ENCODE peak calls at places on chromosomes 16 and 17, in six cellular contexts. C is fibroblast of mammary gland; H is astrocyte of the cerebellum; W is CD4-positive, alpha-beta T cell; X is fibroblast of lung; F is B cell. M is an unnamed sample.

GRCh38 chr17:49932131-49932723 is 36.8 kb upstream of the DLX4 start:
- DNase-seq in C (no peak), H (no peak), W (no peak), X (no peak), F (no peak), M (no peak)

GRCh38 chr16:2040450-2041105 is 7.1 kb downstream of the NTHL1 start:
- DNase-seq in C (no peak), H (no peak), W (no peak), X (no peak), F (no peak), M (no peak)

GRCh38 chr16:85567101-85567866 is 45.8 kb upstream of the GSE1 start:
- DNase-seq in C (no peak), H (no peak), W (no peak), X (no peak), F (no peak), M (no peak)

GRCh38 chr17:15321556-15322250 is 19.7 kb downstream of the TEKT3 start:
- DNase-seq in C (peak; percentile 72), H (no peak), W (no peak), X (peak; percentile 66), F (no peak), M (no peak)

GRCh38 chr16:57637965-57638364 is 9.5 kb downstream of the ADGRG1 start:
- DNase-seq in C (no peak), H (no peak), W (no peak), X (no peak), F (no peak), M (no peak)

GRCh38 chr17:32777436-32777835 is 99.5 kb downstream of the MYO1D start:
- DNase-seq in C (peak; percentile 43), H (no peak), W (no peak), X (peak; percentile 5), F (no peak), M (no peak)

GRCh38 chr16:20675488-20676267 is 21.8 kb downstream of the ACSM1 start:
- DNase-seq in C (peak; percentile 0), H (no peak), W (peak; percentile 2), X (no peak), F (peak; percentile 60), M (peak; percentile 21)

GRCh38 chr16:85104821-85105391 is 7.4 kb downstream of the CIBAR2 start:
- DNase-seq in C (no peak), H (no peak), W (no peak), X (no peak), F (no peak), M (peak; percentile 58)

GRCh38 chr17:41959336-41960095 is 7.1 kb upstream of the CNP start:
- DNase-seq in C (peak; percentile 69), H (peak; percentile 37), W (no peak), X (peak; percentile 53), F (no peak), M (no peak)

GRCh38 chr17:82795615-82796014 is 43.8 kb downstream of the TBCD start:
- DNase-seq in C (no peak), H (no peak), W (no peak), X (no peak), F (no peak), M (no peak)

GRCh38 chr17:5630434-5630833 is 46.1 kb upstream of the NLRP1 start:
- DNase-seq in C (peak; percentile 86), H (no peak), W (no peak), X (peak; percentile 48), F (no peak), M (no peak)

GRCh38 chr16:53545433-53545832 is 42.4 kb upstream of the AKTIP start:
- DNase-seq in C (no peak), H (no peak), W (peak; percentile 38), X (peak; percentile 32), F (no peak), M (no peak)

DNA sequence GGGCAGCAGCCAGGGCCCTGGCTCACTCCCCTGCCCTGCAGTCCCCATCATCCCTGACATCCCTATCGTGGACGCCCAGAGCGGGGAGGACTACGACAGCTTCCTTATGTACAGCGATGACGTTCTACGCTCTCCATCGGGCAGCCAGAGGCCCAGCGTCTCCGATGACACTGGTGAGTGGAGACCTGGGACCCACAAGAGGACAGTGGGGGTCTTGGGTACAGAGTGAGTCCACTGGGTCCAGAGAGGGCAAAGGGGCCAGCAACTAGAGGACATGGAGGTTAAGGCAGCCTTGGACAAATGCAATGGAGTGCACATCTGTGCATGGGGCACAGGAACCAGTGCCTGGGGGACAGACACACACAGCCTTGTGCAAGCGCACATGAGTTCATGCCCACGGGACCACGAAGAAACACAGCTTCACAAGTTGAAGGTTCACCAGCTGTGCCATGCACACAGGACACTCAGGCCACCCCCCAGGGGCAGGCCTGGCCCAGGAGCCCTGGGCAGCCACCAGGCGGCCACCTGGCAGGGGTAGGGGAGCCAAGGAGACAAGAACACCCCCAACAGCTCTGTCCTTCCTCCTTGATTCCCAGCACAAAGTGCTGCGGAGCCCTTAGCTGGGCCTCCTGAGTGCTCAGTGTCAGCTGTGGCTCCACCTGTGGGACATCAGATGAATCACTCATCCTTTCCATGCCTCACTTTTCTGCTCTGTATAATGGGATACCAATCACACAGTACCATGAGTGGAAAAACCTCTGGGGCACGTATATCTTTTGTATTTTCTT is 12.4 kb downstream of the GALK1 start:
- DNase-seq in C (no peak), H (no peak), W (no peak), X (no peak), F (no peak), M (no peak)
- TF ChIP-seq CTCF in C (no peak), H (no peak), W (no peak), X (no peak), F (no peak), M (no peak)

DNA sequence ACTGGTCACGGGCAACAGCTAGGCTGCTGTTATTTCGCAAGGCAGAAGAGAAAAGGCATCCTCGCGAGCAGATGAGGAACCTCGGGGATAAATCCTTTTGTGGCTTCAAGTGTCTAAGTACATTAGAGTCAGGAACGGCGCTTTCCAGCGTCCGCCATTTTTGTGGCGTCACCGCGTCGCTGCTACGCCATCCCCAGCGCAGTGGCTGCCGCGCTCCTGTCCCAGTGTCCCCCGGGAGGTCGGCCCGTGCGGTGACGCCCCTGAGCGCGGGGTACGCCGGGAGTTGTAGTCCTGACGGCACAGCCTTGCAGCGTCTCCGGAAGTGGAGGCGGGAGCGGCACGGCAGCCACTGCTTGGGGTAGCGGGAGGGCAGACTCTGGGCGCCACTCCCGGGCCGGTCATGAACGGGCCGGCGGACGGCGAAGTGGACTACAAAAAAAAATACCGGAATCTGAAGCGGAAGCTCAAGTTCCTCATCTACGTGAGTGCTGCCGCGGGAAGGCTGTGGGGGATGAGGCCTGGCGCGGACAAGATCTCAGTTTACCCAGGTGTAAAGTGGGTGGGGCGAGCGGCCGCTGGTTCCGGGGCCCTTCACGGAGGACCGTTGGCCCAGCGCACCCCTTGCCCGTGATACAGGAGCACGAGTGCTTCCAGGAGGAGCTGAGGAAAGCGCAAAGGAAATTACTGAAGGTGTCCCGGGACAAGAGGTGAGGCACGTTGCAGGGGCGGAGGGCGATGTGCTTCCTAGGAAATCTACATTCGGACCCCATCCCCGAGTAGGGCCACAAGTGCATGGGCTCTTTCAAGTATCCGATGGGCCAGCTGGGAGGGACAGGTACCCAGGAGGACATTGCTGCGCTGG is at the start of gene INO80E:
- DNase-seq in C (peak; percentile 92), H (peak; percentile 79), W (peak; percentile 98), X (peak; percentile 92), F (peak; percentile 100), M (peak; percentile 98)
- TF ChIP-seq CTCF in C (no peak), H (no peak), W (no peak), X (no peak), F (no peak), M (no peak)

DNA sequence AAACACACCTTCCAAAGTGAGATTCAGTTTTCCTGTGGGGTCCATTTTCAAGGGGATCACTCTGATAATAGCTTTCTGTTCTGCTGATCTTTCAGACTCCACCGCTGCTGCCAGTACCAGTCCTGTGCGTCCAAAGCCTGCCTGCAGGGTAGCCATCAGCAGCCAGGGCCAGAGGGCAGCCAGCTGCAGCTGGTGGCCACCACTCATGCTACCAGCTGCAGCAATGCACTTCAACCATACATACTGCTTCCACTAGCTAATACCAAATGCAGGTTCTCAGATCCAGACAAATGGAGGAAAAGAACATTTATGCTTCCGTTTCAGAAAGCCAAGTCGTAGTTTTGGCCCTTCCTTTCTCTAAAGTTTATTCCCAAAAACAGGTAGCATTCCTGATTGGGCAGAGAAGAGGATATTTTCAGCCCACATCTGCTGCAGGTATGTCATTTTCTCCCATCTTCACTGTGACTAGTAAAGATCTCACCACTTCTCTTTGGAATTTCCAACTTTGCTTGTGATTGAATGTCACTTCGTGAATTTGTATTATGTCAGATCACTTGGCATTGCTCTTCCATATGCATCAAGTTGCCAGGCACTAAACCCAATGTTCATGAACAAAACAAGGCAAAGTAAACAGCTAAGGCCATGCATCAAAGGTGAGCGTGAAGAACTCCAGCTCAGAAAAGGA is 1.8 kb downstream of the RNF43 start:
- DNase-seq in C (no peak), H (no peak), W (no peak), X (no peak), F (no peak), M (no peak)
- TF ChIP-seq CTCF in C (no peak), H (no peak), W (no peak), X (no peak), F (no peak), M (no peak)

GRCh38 chr17:7523033-7523432 is 25.8 kb upstream of the TNFSF12 start:
- DNase-seq in C (peak; percentile 20), H (no peak), W (peak; percentile 31), X (no peak), F (peak; percentile 54), M (no peak)
- TF ChIP-seq CTCF in C (peak; percentile 35), H (peak; percentile 14), W (peak; percentile 59), X (peak; percentile 14), F (peak; percentile 71), M (peak; percentile 56)

DNA sequence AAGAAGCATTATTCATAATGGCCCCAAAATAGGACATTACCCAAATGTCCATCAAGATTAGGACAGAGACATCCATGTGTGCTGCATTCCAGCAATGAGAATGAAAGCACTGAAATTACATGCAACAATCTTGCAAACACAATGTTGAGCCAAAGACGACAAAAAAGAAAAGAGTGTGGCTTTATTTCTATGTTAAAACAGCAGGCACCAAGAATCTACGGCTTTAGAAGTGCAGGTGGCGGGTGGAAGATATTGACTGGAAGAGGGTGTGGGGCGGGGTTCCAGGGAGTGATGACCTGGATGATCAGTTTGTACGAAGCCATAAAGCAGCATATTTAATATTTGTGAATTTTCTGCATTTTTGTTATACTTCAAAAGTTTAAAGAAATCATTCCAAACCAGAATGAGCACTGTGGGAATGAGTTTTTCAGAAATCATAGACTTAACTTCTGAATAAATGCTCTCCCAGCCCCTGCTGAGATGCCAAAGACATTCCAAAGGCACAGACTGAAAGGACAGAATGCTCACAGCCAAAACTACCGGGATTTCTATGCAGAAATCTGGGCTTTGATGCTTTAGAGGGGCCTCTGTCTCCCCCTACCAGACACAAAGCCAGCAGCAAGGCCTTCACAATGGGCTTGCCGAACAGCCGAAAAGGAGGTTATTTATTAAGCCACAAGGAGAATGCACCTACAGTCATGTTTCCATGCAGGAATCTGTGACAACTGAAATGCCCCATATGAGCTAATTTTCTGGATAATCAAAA is 361.6 kb downstream of the GRIN2A start:
- DNase-seq in C (no peak), H (no peak), W (no peak), X (no peak), F (no peak), M (no peak)
- TF ChIP-seq CTCF in C (no peak), H (no peak), W (no peak), X (no peak), F (no peak), M (no peak)

M was measured in natural killer cell.